ENCODE peak calls at places on chromosomes 6 and 20, in ten cellular contexts. Q is HTR-8/SVneo; K is testis; M is GM04504; F is AG10803; T is iPS-NIHi11; J is effector memory CD4-positive, alpha-beta T cell; L is COR-L47; O is NCI-H774; I is activated CD4-positive, alpha-beta T cell treated with anti-CD3 and anti-CD28 coated beads, Interleukin-2, amount 50 U/mL, for 1 hour. G is an unnamed sample.

GRCh38 chr20:44460795-44461141 is 14.9 kb upstream of the TTPAL start:
- DNase-seq in K (peak; percentile 51), I (no peak), J (no peak), L (peak; percentile 21), F (peak; percentile 25), T (peak; percentile 34), O (no peak), Q (peak; percentile 86), M (no peak), G (peak; percentile 53)

GRCh38 chr6:77462359-77463307 is 658 bp downstream of the HTR1B start:
- DNase-seq in J (no peak), K (peak; percentile 46), Q (no peak), T (peak; percentile 24), L (no peak), O (no peak), I (no peak), F (no peak), M (no peak), G (no peak)

GRCh38 chr6:165660881-165661415 is 2.1 kb downstream of the PDE10A start:
- DNase-seq in M (no peak), I (no peak), Q (no peak), J (no peak), K (no peak), T (no peak), O (no peak), F (no peak), L (no peak), G (no peak)

GRCh38 chr6:4588581-4588980 is 187.6 kb upstream of the CDYL start:
- DNase-seq in Q (no peak), T (no peak), F (no peak), J (no peak), O (no peak), I (no peak), L (no peak), M (no peak), K (no peak), G (no peak)

GRCh38 chr6:32047855-32048766 is 9.9 kb downstream of the CYP21A2 start:
- DNase-seq in O (peak; percentile 27), T (peak; percentile 92), Q (peak; percentile 85), M (no peak), L (peak; percentile 37), F (peak; percentile 47), I (peak; percentile 69), K (peak; percentile 80), J (peak; percentile 22), G (peak; percentile 26)

GRCh38 chr20:47687095-47687987 is 97.9 kb downstream of the SULF2 start:
- DNase-seq in F (no peak), I (no peak), T (no peak), Q (no peak), L (no peak), O (no peak), J (no peak), M (no peak), K (no peak), G (no peak)

GRCh38 chr20:7470912-7471311 is 469.3 kb downstream of the HAO1 start:
- DNase-seq in F (no peak), I (no peak), O (no peak), T (no peak), Q (no peak), K (no peak), M (no peak), L (no peak), J (no peak), G (no peak)

GRCh38 chr6:35096129-35096852 is 44.8 kb downstream of the TCP11 start:
- DNase-seq in F (peak; percentile 84), J (no peak), Q (peak; percentile 65), L (peak; percentile 75), K (no peak), O (peak; percentile 54), M (peak; percentile 56), I (no peak), T (no peak), G (peak; percentile 87)

GRCh38 chr6:4413073-4413472 is 277.7 kb upstream of the ECI2 start:
- DNase-seq in J (no peak), K (no peak), L (no peak), F (peak; percentile 80), O (no peak), T (no peak), M (peak; percentile 81), I (no peak), Q (no peak), G (no peak)

GRCh38 chr6:34532230-34532629 is 23.9 kb downstream of the SPDEF start:
- DNase-seq in F (no peak), L (no peak), M (no peak), K (no peak), Q (no peak), T (no peak), J (no peak), I (no peak), O (no peak), G (no peak)

GRCh38 chr6:157596886-157597285 is 215.9 kb downstream of the ZDHHC14 start:
- DNase-seq in K (peak; percentile 36), M (no peak), O (no peak), L (no peak), I (no peak), Q (no peak), F (no peak), T (no peak), J (no peak), G (no peak)

GRCh38 chr6:84601366-84601765 is 163.0 kb downstream of the TBX18 start:
- DNase-seq in I (no peak), T (no peak), Q (no peak), K (no peak), O (no peak), L (no peak), F (no peak), J (no peak), M (no peak), G (no peak)

GRCh38 chr20:51985753-51986152 is 183.4 kb upstream of the SALL4 start:
- DNase-seq in O (no peak), T (no peak), I (no peak), J (no peak), Q (no peak), K (peak; percentile 41), M (no peak), L (no peak), F (no peak), G (no peak)

GRCh38 chr6:25122001-25122400 is 157.2 kb upstream of the CARMIL1 start:
- DNase-seq in T (no peak), L (no peak), Q (peak; percentile 26), O (no peak), F (peak; percentile 61), I (no peak), K (no peak), M (peak; percentile 19), J (no peak), G (no peak)

GRCh38 chr20:51978081-51978501 is 175.8 kb upstream of the SALL4 start:
- DNase-seq in M (no peak), L (no peak), K (no peak), F (no peak), T (no peak), Q (no peak), J (no peak), O (no peak), I (no peak), G (no peak)